ENCODE peak calls at places on chromosomes 6 and 20, in four cellular contexts. One of them, this sample, is unnamed. For H3K27me3, the result is how much of the 10 kb centered on the place peaks cover.

GRCh38 chr6:128822271-128822670 is 60.7 kb upstream of the LAMA2 start:
- DNase-seq in ovary: peak
- DNase-seq in neuronal stem cell: no peak
- DNase-seq in tibial nerve: no peak
- DNase-seq in this sample: peak

GRCh38 chr6:154408906-154409500 is 52.4 kb upstream of the IPCEF1 start:
- DNase-seq in ovary: no peak
- DNase-seq in neuronal stem cell: no peak
- DNase-seq in tibial nerve: no peak
- DNase-seq in this sample: no peak

GRCh38 chr6:30060634-30060981 is 457 bp upstream of the POLR1H start:
- DNase-seq in ovary: peak
- DNase-seq in neuronal stem cell: no peak
- DNase-seq in tibial nerve: no peak
- DNase-seq in this sample: no peak

GRCh38 chr6:90818163-90818562 is 231.3 kb upstream of the MAP3K7 start:
- DNase-seq in ovary: no peak
- DNase-seq in neuronal stem cell: no peak
- DNase-seq in tibial nerve: no peak
- DNase-seq in this sample: no peak

GRCh38 chr6:158387036-158387435 is 74.8 kb downstream of the TULP4 start:
- DNase-seq in ovary: no peak
- DNase-seq in neuronal stem cell: no peak
- DNase-seq in tibial nerve: no peak
- DNase-seq in this sample: no peak

GRCh38 chr6:133701633-133702331 is 187.1 kb upstream of the TCF21 start:
- DNase-seq in ovary: no peak
- DNase-seq in neuronal stem cell: no peak
- DNase-seq in tibial nerve: no peak
- DNase-seq in this sample: no peak

GRCh38 chr6:125913864-125914351 is 42.7 kb upstream of the HINT3 start:
- DNase-seq in ovary: no peak
- DNase-seq in neuronal stem cell: no peak
- DNase-seq in tibial nerve: no peak
- DNase-seq in this sample: no peak

GRCh38 chr6:52183131-52183530 is 3.0 kb upstream of the IL17A start:
- DNase-seq in ovary: no peak
- DNase-seq in neuronal stem cell: no peak
- DNase-seq in tibial nerve: no peak
- DNase-seq in this sample: no peak

GRCh38 chr6:118877806-118878205 is 16.1 kb upstream of the ASF1A start:
- DNase-seq in ovary: no peak
- DNase-seq in neuronal stem cell: no peak
- DNase-seq in tibial nerve: no peak
- DNase-seq in this sample: no peak

GRCh38 chr20:44594730-44595129 is 12.4 kb downstream of the PKIG start:
- DNase-seq in ovary: no peak
- DNase-seq in neuronal stem cell: no peak
- DNase-seq in tibial nerve: no peak
- DNase-seq in this sample: no peak

GRCh38 chr6:128069180-128069579 is 168.3 kb upstream of the THEMIS start:
- DNase-seq in ovary: no peak
- DNase-seq in neuronal stem cell: no peak
- DNase-seq in tibial nerve: no peak
- DNase-seq in this sample: no peak

GRCh38 chr6:158445426-158446085 is 114.3 kb upstream of the TMEM181 start:
- DNase-seq in ovary: no peak
- DNase-seq in neuronal stem cell: no peak
- DNase-seq in tibial nerve: no peak
- DNase-seq in this sample: no peak

GRCh38 chr6:24760210-24760609 is 14.5 kb upstream of the GMNN start:
- DNase-seq in ovary: no peak
- DNase-seq in neuronal stem cell: no peak
- DNase-seq in tibial nerve: no peak
- DNase-seq in this sample: no peak

GRCh38 chr20:34312544-34313217 is 9.5 kb upstream of the AHCY start:
- DNase-seq in ovary: peak
- DNase-seq in neuronal stem cell: peak
- DNase-seq in tibial nerve: peak
- DNase-seq in this sample: peak

GRCh38 chr20:1467082-1467354 is 369 bp upstream of the NSFL1C start:
- DNase-seq in ovary: no peak
- DNase-seq in neuronal stem cell: no peak
- DNase-seq in tibial nerve: no peak
- DNase-seq in this sample: no peak

GRCh38 chr6:8943073-8943472 is 507.7 kb upstream of the SLC35B3 start:
- DNase-seq in ovary: no peak
- DNase-seq in neuronal stem cell: no peak
- DNase-seq in tibial nerve: no peak
- DNase-seq in this sample: no peak

GRCh38 chr6:83292900-83293843 is 100.0 kb downstream of the RWDD2A start:
- DNase-seq in ovary: no peak
- DNase-seq in neuronal stem cell: no peak
- DNase-seq in tibial nerve: no peak
- DNase-seq in this sample: no peak

GRCh38 chr6:148924226-148924989 is 177.6 kb downstream of the UST start:
- DNase-seq in ovary: no peak
- DNase-seq in neuronal stem cell: no peak
- DNase-seq in tibial nerve: no peak
- DNase-seq in this sample: no peak

GRCh38 chr6:123777554-123777953 is 26.1 kb upstream of the NKAIN2 start:
- DNase-seq in ovary: no peak
- DNase-seq in neuronal stem cell: no peak
- DNase-seq in tibial nerve: no peak
- DNase-seq in this sample: no peak

GRCh38 chr6:116764557-116764960 is 960 bp downstream of the FAM162B start:
- DNase-seq in ovary: peak
- DNase-seq in neuronal stem cell: peak
- DNase-seq in tibial nerve: no peak
- DNase-seq in this sample: peak

GRCh38 chr6:144066745-144067484 is 28.5 kb downstream of the SF3B5 start:
- DNase-seq in ovary: no peak
- DNase-seq in neuronal stem cell: no peak
- DNase-seq in tibial nerve: no peak
- DNase-seq in this sample: no peak

GRCh38 chr6:25122001-25122400 is 157.2 kb upstream of the CARMIL1 start:
- DNase-seq in ovary: peak
- DNase-seq in neuronal stem cell: no peak
- DNase-seq in tibial nerve: no peak
- DNase-seq in this sample: no peak

GRCh38 chr20:56429496-56429895 is 17.4 kb downstream of the CASS4 start:
- DNase-seq in ovary: no peak
- DNase-seq in neuronal stem cell: no peak
- DNase-seq in tibial nerve: no peak
- DNase-seq in this sample: no peak

GRCh38 chr6:5190467-5190866 is 70.3 kb downstream of the LYRM4 start:
- DNase-seq in ovary: no peak
- DNase-seq in neuronal stem cell: no peak
- DNase-seq in tibial nerve: peak
- DNase-seq in this sample: no peak

GRCh38 chr20:6909608-6910007 is 142.1 kb downstream of the BMP2 start:
- DNase-seq in ovary: no peak
- DNase-seq in neuronal stem cell: no peak
- DNase-seq in tibial nerve: no peak
- DNase-seq in this sample: no peak

GRCh38 chr20:32743237-32744112 is at the start of gene COMMD7:
- DNase-seq in ovary: peak
- DNase-seq in neuronal stem cell: no peak
- DNase-seq in tibial nerve: peak
- DNase-seq in this sample: peak

GRCh38 chr6:117414770-117415169 is 11.0 kb downstream of the ROS1 start:
- DNase-seq in ovary: no peak
- DNase-seq in neuronal stem cell: no peak
- DNase-seq in tibial nerve: no peak
- DNase-seq in this sample: no peak

GRCh38 chr6:53210821-53211220 is 62.2 kb upstream of the GCM1 start:
- DNase-seq in ovary: no peak
- DNase-seq in neuronal stem cell: no peak
- DNase-seq in tibial nerve: no peak
- DNase-seq in this sample: no peak

GRCh38 chr20:25178563-25179438 is 16.7 kb upstream of the ENTPD6 start:
- DNase-seq in ovary: no peak
- DNase-seq in neuronal stem cell: peak
- DNase-seq in tibial nerve: peak
- DNase-seq in this sample: no peak

GRCh38 chr6:170211404-170212025 is 79.4 kb downstream of the DLL1 start:
- DNase-seq in ovary: peak
- DNase-seq in neuronal stem cell: no peak
- DNase-seq in tibial nerve: peak
- DNase-seq in this sample: no peak

GRCh38 chr6:32969685-32970412 is 1.5 kb downstream of the BRD2 start:
- DNase-seq in ovary: peak
- DNase-seq in neuronal stem cell: peak
- DNase-seq in tibial nerve: peak
- DNase-seq in this sample: peak

GRCh38 chr6:39075010-39075738 is 26.6 kb downstream of the GLP1R start:
- DNase-seq in ovary: no peak
- DNase-seq in neuronal stem cell: no peak
- DNase-seq in tibial nerve: no peak
- DNase-seq in this sample: no peak

GRCh38 chr6:14804444-14805210 is 441.2 kb upstream of the JARID2 start:
- DNase-seq in ovary: peak
- DNase-seq in neuronal stem cell: no peak
- DNase-seq in tibial nerve: peak
- DNase-seq in this sample: peak

GRCh38 chr20:13009682-13010406 is 1.1 kb downstream of the SPTLC3 start:
- DNase-seq in ovary: peak
- DNase-seq in neuronal stem cell: no peak
- DNase-seq in tibial nerve: peak
- DNase-seq in this sample: peak

DNA sequence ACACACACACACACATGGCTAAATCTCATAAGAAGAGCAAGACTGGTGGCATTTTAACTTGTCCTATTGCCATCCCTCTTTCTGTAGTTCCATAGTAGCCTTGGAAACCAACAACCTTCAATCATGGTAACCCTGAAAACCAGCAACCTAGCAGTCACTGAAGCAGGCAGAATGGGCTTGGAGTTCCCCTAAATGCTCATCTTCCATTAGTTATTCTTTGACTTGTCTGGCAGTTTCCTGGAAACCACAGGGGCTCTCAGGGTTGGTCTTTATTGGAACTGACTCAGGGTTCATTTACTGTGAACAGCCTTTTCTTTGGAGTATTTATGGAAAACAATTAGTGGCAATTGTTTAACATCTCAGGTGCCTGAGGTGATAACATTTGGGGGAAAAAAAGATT is 19.4 kb upstream of the BRPF3 start:
- DNase-seq in ovary: no peak
- DNase-seq in neuronal stem cell: no peak
- DNase-seq in tibial nerve: no peak
- DNase-seq in this sample: no peak
- H3K27me3 ChIP-seq in ovary: under half
- H3K27me3 ChIP-seq in neuronal stem cell: under half
- H3K27me3 ChIP-seq in tibial nerve: under half
- H3K27me3 ChIP-seq in this sample: under half

DNA sequence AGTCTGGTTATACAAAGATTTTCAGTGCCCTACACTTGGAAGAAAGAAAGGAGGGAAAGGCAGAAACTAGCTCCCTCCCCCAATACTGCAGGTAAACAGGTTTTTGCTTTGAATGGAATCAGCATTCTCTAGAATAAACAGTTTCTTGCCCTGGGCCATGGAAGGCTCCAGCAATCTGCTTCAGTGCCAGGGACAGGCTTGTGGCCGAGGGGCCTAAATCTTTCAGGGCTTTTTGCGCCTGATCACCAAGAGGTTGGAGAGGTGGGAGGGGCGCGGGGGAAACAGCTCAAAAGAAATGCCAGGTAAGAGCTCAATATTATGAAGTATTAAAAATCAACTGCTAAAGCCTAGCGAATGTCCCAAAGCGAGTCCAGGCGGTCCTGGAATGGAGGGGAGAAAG is 23.8 kb downstream of the TFAP2B start:
- DNase-seq in ovary: no peak
- DNase-seq in neuronal stem cell: no peak
- DNase-seq in tibial nerve: no peak
- DNase-seq in this sample: no peak
- H3K27me3 ChIP-seq in ovary: under half
- H3K27me3 ChIP-seq in neuronal stem cell: half or more
- H3K27me3 ChIP-seq in tibial nerve: half or more
- H3K27me3 ChIP-seq in this sample: under half

DNA sequence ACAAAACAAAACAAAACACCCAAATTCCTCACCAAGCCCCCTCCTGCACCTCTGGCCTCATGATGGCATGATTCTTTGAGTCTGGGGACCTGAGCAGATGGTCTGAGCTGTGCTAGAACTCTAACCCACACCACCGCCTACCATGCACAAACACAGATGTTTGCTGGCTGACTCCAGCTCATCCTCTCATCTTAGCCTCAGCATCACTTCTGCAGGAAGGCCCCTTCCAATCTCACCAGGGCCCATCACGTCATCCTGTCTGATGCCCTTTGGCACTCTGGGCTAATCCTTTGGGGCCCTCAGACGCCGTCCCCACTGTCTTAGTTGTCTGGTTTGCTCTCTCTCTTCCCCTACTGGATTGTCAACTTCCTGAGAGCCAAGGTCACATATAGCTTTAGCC is 85.8 kb downstream of the PHACTR3 start:
- DNase-seq in ovary: no peak
- DNase-seq in neuronal stem cell: no peak
- DNase-seq in tibial nerve: no peak
- DNase-seq in this sample: no peak
- H3K27me3 ChIP-seq in ovary: under half
- H3K27me3 ChIP-seq in neuronal stem cell: under half
- H3K27me3 ChIP-seq in tibial nerve: under half
- H3K27me3 ChIP-seq in this sample: under half

DNA sequence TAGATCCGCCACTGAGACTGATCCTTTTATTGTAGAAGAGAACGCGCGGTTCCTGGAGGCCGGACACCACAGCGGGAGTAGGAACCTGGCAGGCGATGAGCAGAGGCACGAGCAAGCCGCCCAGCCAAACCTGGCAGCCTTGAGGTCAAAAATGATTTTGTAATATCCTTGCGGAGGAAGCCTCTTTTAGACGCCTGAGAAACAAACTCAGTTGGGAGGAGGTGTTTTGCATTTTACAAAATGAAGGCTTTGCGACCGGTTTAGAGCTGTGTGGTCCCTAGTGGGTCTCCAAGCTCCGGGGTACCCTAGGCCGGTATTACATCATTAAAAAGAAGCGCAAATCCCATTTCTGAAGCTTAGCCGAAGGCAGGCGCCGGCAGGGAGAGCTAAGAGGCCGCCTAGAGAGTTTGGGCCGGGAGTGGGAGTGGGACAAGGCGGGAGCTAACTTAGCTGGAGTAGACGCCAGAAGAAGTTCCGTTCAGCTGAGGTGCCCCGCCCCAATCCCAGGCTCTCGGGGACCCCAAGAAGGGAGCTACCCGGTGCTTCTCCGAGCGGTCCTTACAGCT is 1.8 kb upstream of the TBX18 start:
- DNase-seq in ovary: no peak
- DNase-seq in neuronal stem cell: no peak
- DNase-seq in tibial nerve: no peak
- DNase-seq in this sample: no peak
- H3K27me3 ChIP-seq in ovary: under half
- H3K27me3 ChIP-seq in neuronal stem cell: half or more
- H3K27me3 ChIP-seq in tibial nerve: half or more
- H3K27me3 ChIP-seq in this sample: half or more